ENCODE peak calls at places on chromosomes 12 and 14, in four cellular contexts. R is effector CD4-positive, alpha-beta T cell; G is esophagus muscularis mucosa; E is non-pigmented ciliary epithelial cell. C is an unnamed sample.

GRCh38 chr14:34113051-34113511 is 162.2 kb upstream of the EGLN3 start:
- DNase-seq in R (no peak), G (no peak), E (no peak), C (no peak)

GRCh38 chr12:46831335-46832083 is 5.7 kb upstream of the SLC38A4 start:
- DNase-seq in R (no peak), G (no peak), E (no peak), C (peak)

GRCh38 chr12:51951843-51952722 is 584 bp downstream of the ACVR1B start:
- DNase-seq in R (no peak), G (no peak), E (no peak), C (peak)

GRCh38 chr12:75656650-75657049 is 145.2 kb upstream of the KRR1 start:
- DNase-seq in R (no peak), G (no peak), E (peak), C (no peak)

GRCh38 chr12:126747530-126748149 is 1519.3 kb upstream of the TMEM132C start:
- DNase-seq in R (peak), G (no peak), E (no peak), C (no peak)

GRCh38 chr12:13377698-13378097 is 181.2 kb downstream of the EMP1 start:
- DNase-seq in R (no peak), G (no peak), E (no peak), C (no peak)

GRCh38 chr14:69268763-69269162 is 8.8 kb downstream of the GALNT16 start:
- DNase-seq in R (no peak), G (no peak), E (no peak), C (no peak)

GRCh38 chr14:32657081-32657480 is 281.6 kb upstream of the NPAS3 start:
- DNase-seq in R (no peak), G (no peak), E (peak), C (no peak)

GRCh38 chr12:78060186-78060585 is 229.5 kb downstream of the NAV3 start:
- DNase-seq in R (no peak), G (no peak), E (peak), C (no peak)

GRCh38 chr14:52356025-52356424 is 41.9 kb downstream of the PTGER2 start:
- DNase-seq in R (no peak), G (no peak), E (no peak), C (no peak)

C was measured in endothelial cell.